ENCODE peak calls at places on chromosomes 5 and 9, in four cellular contexts. M is CD8-positive, alpha-beta T cell; O is aorta; P is mammary epithelial cell. K is an unnamed sample.

GRCh38 chr5:68962632-68963484 is 131.0 kb upstream of the SLC30A5 start:
- DNase-seq in M (no peak), O (peak; percentile 62), P (peak; percentile 48), K (peak; percentile 39)

GRCh38 chr5:178067705-178068104 is 45.6 kb upstream of the N4BP3 start:
- DNase-seq in M (no peak), O (no peak), P (no peak), K (no peak)

GRCh38 chr5:94941113-94941765 is 322.8 kb downstream of the SLF1 start:
- DNase-seq in M (no peak), O (no peak), P (no peak), K (no peak)

GRCh38 chr5:53063791-53064190 is 45.8 kb downstream of the MOCS2 start:
- DNase-seq in M (no peak), O (no peak), P (no peak), K (no peak)

GRCh38 chr9:81772144-81772543 is 82.8 kb upstream of the TLE1 start:
- DNase-seq in M (no peak), O (no peak), P (no peak), K (no peak)

GRCh38 chr9:126989847-126990821 is 75.6 kb downstream of the RALGPS1 start:
- DNase-seq in M (no peak), O (peak; percentile 84), P (no peak), K (no peak)

GRCh38 chr9:121607434-121608248 is 43.8 kb upstream of the DAB2IP start:
- DNase-seq in M (no peak), O (peak; percentile 70), P (no peak), K (no peak)

GRCh38 chr9:123073441-123073840 is 40.0 kb downstream of the GPR21 start:
- DNase-seq in M (no peak), O (no peak), P (no peak), K (no peak)

GRCh38 chr5:135535820-135536801 is at the start of gene NEUROG1:
- DNase-seq in M (no peak), O (no peak), P (no peak), K (no peak)

GRCh38 chr9:91037511-91038482 is 236.2 kb downstream of the SYK start:
- DNase-seq in M (no peak), O (peak; percentile 73), P (peak; percentile 41), K (no peak)

GRCh38 chr5:128413356-128413755 is 124.7 kb downstream of the FBN2 start:
- DNase-seq in M (no peak), O (no peak), P (no peak), K (no peak)

GRCh38 chr5:159951387-159951786 is 35.1 kb downstream of the ADRA1B start:
- DNase-seq in M (no peak), O (no peak), P (no peak), K (no peak)

GRCh38 chr9:87713990-87714335 is 12.0 kb upstream of the CTSL start:
- DNase-seq in M (no peak), O (no peak), P (no peak), K (no peak)

GRCh38 chr5:91885291-91886265 is 502.5 kb upstream of the ARRDC3 start:
- DNase-seq in M (no peak), O (no peak), P (no peak), K (no peak)

GRCh38 chr5:77844408-77845272 is 68.5 kb upstream of the TBCA start:
- DNase-seq in M (no peak), O (no peak), P (no peak), K (no peak)

GRCh38 chr9:135381911-135382310 is 97.7 kb upstream of the PPP1R26 start:
- DNase-seq in M (no peak), O (no peak), P (no peak), K (no peak)

GRCh38 chr9:79257215-79257614 is 314.6 kb upstream of the TLE4 start:
- DNase-seq in M (no peak), O (no peak), P (no peak), K (no peak)

GRCh38 chr5:40374853-40375252 is 304.9 kb upstream of the PTGER4 start:
- DNase-seq in M (no peak), O (no peak), P (no peak), K (no peak)

GRCh38 chr5:159937580-159937979 is 21.3 kb downstream of the ADRA1B start:
- DNase-seq in M (no peak), O (no peak), P (no peak), K (no peak)

GRCh38 chr5:132180134-132180745 is 47.4 kb downstream of the P4HA2 start:
- DNase-seq in M (no peak), O (no peak), P (peak; percentile 63), K (no peak)

GRCh38 chr5:27241564-27242257 is 203.3 kb upstream of the CDH9 start:
- DNase-seq in M (no peak), O (no peak), P (peak; percentile 95), K (no peak)

GRCh38 chr5:5221731-5222130 is 81.6 kb downstream of the ADAMTS16 start:
- DNase-seq in M (no peak), O (no peak), P (no peak), K (no peak)

GRCh38 chr5:9098990-9099389 is 446.9 kb downstream of the SEMA5A start:
- DNase-seq in M (no peak), O (no peak), P (no peak), K (no peak)

GRCh38 chr5:141560725-141561483 is 57.9 kb downstream of the DIAPH1 start:
- DNase-seq in M (no peak), O (peak; percentile 87), P (peak; percentile 96), K (peak; percentile 30)

GRCh38 chr5:168317096-168317520 is 25.7 kb downstream of the WWC1 start:
- DNase-seq in M (no peak), O (no peak), P (no peak), K (no peak)

GRCh38 chr9:133484671-133485437 is 6.0 kb upstream of the SLC2A6 start:
- DNase-seq in M (no peak), O (peak; percentile 37), P (no peak), K (no peak)

GRCh38 chr5:143355710-143356109 is 47.8 kb downstream of the NR3C1 start:
- DNase-seq in M (peak; percentile 48), O (peak; percentile 74), P (peak; percentile 88), K (peak; percentile 8)

GRCh38 chr9:36462245-36462644 is 62.2 kb upstream of the RNF38 start:
- DNase-seq in M (no peak), O (no peak), P (no peak), K (no peak)

GRCh38 chr5:180718810-180719453 is 20.9 kb downstream of the OR2Y1 start:
- DNase-seq in M (peak; percentile 12), O (no peak), P (peak; percentile 16), K (no peak)

GRCh38 chr5:103598997-103599556 is 36.5 kb upstream of the NUDT12 start:
- DNase-seq in M (no peak), O (no peak), P (no peak), K (no peak)

GRCh38 chr9:131312822-131313770 is 23.6 kb downstream of the PLPP7 start:
- DNase-seq in M (no peak), O (no peak), P (no peak), K (no peak)

GRCh38 chr9:4866239-4866969 is 73.7 kb downstream of the RCL1 start:
- DNase-seq in M (no peak), O (no peak), P (peak; percentile 79), K (no peak)

GRCh38 chr9:14246951-14247350 is 67.0 kb downstream of the NFIB start:
- DNase-seq in M (no peak), O (no peak), P (no peak), K (no peak)

GRCh38 chr5:150479416-150479815 is 28.5 kb upstream of the NDST1 start:
- DNase-seq in M (no peak), O (no peak), P (no peak), K (no peak)

GRCh38 chr9:93207326-93207814 is 23.4 kb downstream of the WNK2 start:
- DNase-seq in M (no peak), O (peak; percentile 80), P (no peak), K (peak; percentile 58)

GRCh38 chr5:1315709-1316587 is 21.1 kb upstream of the TERT start:
- DNase-seq in M (peak; percentile 46), O (peak; percentile 32), P (peak; percentile 75), K (no peak)

GRCh38 chr5:173753307-173754168 is 134.6 kb upstream of the CPEB4 start:
- DNase-seq in M (no peak), O (no peak), P (no peak), K (no peak)
- H3K27ac ChIP-seq in M (no peak overlapping the region), O (no peak overlapping the region), P (no peak overlapping the region), K (peak overlapping the region; percentile 2)

DNA sequence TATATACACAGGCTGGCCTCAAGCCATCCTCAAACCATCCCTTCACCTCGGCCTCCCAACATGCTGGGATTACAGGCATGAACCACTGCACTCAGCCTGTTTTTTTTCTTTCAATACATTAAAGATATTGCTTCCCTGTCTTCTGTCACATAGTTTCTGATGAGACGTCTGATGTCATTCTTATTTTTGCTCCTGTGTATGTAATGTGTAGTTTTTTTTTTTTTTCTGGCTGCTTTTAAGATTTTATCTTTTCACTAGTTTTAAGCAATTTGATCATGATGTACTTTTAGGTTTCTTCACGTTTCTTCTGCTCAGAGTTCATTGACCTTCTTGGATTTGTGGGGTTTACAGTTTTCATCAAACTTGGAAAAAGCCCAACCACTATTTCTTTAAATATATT is 11.3 kb upstream of the RGS3 start:
- DNase-seq in M (no peak), O (no peak), P (no peak), K (no peak)
- H3K27ac ChIP-seq in M (no peak overlapping the region), O (no peak overlapping the region), P (no peak overlapping the region), K (no peak overlapping the region)

GRCh38 chr5:58491216-58491892 is at the start of gene GAPT:
- DNase-seq in M (no peak), O (no peak), P (no peak), K (no peak)
- H3K27ac ChIP-seq in M (no peak within 1 kb of the TSS), O (no peak within 1 kb of the TSS), P (no peak within 1 kb of the TSS), K (no peak within 1 kb of the TSS)

DNA sequence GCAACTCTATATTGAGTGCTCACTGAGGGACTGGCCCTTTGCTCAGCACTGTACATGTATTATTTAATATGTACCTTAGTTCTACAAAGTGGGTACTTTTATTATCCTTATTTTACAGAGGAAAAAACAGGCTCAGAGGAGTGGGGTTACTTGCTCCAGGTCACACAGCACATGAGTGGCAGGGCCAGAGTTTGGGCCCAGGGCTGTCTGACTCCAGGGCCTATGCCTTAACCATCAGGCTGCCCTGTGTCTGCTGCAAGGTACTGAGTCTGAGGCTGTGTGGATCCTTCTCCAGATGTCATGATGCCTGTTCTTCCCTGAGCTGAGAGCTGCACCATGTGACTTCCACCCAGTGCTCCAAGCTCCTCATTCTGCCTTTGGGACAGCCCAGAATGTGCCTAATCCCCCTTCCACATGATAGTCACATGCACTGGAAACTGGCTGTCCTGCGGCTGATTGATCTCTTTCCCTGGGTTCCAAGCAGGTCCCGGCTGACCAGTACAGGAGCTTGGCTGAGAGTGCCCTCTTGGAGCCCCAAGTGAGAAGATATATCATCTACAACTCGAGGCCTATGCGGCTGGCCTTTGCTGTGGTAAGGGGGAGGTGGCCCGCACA is 15.4 kb downstream of the TMEM268 start:
- DNase-seq in M (no peak), O (no peak), P (no peak), K (no peak)
- H3K27ac ChIP-seq in M (no peak overlapping the region), O (no peak overlapping the region), P (no peak overlapping the region), K (no peak overlapping the region)

K was measured in caudate nucleus.